ENCODE peak calls at places on chromosomes 12 and 14, in ten cellular contexts. V is uterus; F is type B pancreatic cell; D is activated gamma-delta T cell treated with Interleukin-2 at 50 U/mL for 16 hours; Q is neural crest cell; T is GM06990; R is substantia nigra; J is stimulated activated CD4-positive, alpha-beta T cell treated with anti-CD3 and anti-CD28 coated beads, Interleukin-1b, Interleukin-23, amount 100 ng/mL, for 24 hours; B is omental fat pad; U is DMS79. N is an unnamed sample.

GRCh38 chr12:48903982-48904411 is 21.3 kb downstream of the FKBP11 start:
- DNase-seq in V (peak), F (peak), D (peak), Q (peak), T (peak), R (peak), J (peak), B (peak), U (peak), N (no peak)

GRCh38 chr12:15757553-15758255 is 31.5 kb downstream of the EPS8 start:
- DNase-seq in V (no peak), F (no peak), D (no peak), Q (no peak), T (no peak), R (no peak), J (no peak), B (no peak), U (no peak), N (no peak)

GRCh38 chr14:102390064-102390463 is 27.3 kb downstream of the TECPR2 start:
- DNase-seq in V (no peak), F (no peak), D (no peak), Q (no peak), T (no peak), R (no peak), J (no peak), B (no peak), U (no peak), N (no peak)

GRCh38 chr14:64806202-64806861 is 73.4 kb downstream of the SPTB start:
- DNase-seq in V (no peak), F (no peak), D (no peak), Q (no peak), T (no peak), R (peak), J (no peak), B (no peak), U (peak), N (no peak)

GRCh38 chr12:103956515-103957027 is 9.1 kb upstream of the TDG start:
- DNase-seq in V (no peak), F (no peak), D (peak), Q (no peak), T (no peak), R (peak), J (peak), B (peak), U (no peak), N (no peak)

GRCh38 chr12:52214421-52214802 is 18.6 kb upstream of the KRT7 start:
- DNase-seq in V (no peak), F (no peak), D (no peak), Q (no peak), T (no peak), R (no peak), J (no peak), B (no peak), U (no peak), N (no peak)

GRCh38 chr12:70309348-70309747 is 56.7 kb upstream of the KCNMB4 start:
- DNase-seq in V (no peak), F (no peak), D (no peak), Q (no peak), T (no peak), R (no peak), J (no peak), B (no peak), U (no peak), N (no peak)

GRCh38 chr12:132285991-132286681 is 43.3 kb downstream of the GALNT9 start:
- DNase-seq in V (peak), F (no peak), D (no peak), Q (no peak), T (no peak), R (peak), J (no peak), B (peak), U (peak), N (no peak)

GRCh38 chr12:132476038-132476414 is 13.9 kb upstream of the FBRSL1 start:
- DNase-seq in V (no peak), F (no peak), D (no peak), Q (no peak), T (no peak), R (no peak), J (no peak), B (no peak), U (no peak), N (no peak)

GRCh38 chr12:86826051-86826450 is 569.9 kb upstream of the MGAT4C start:
- DNase-seq in V (no peak), F (no peak), D (no peak), Q (no peak), T (no peak), R (no peak), J (no peak), B (no peak), U (no peak), N (no peak)

GRCh38 chr12:119157528-119157927 is 21.2 kb upstream of the HSPB8 start:
- DNase-seq in V (no peak), F (no peak), D (no peak), Q (no peak), T (no peak), R (peak), J (no peak), B (no peak), U (no peak), N (no peak)

GRCh38 chr14:70034257-70034656 is 154.5 kb downstream of the SLC8A3 start:
- DNase-seq in V (no peak), F (no peak), D (no peak), Q (no peak), T (no peak), R (no peak), J (no peak), B (no peak), U (no peak), N (no peak)

GRCh38 chr12:77190022-77190421 is 124.7 kb upstream of the E2F7 start:
- DNase-seq in V (no peak), F (no peak), D (no peak), Q (no peak), T (no peak), R (no peak), J (no peak), B (no peak), U (no peak), N (no peak)

GRCh38 chr14:24838945-24839616 is 205.1 kb upstream of the GZMB start:
- DNase-seq in V (no peak), F (no peak), D (no peak), Q (no peak), T (no peak), R (no peak), J (no peak), B (no peak), U (no peak), N (no peak)

GRCh38 chr12:106586535-106586802 is 3.7 kb downstream of the RFX4 start:
- DNase-seq in V (no peak), F (no peak), D (no peak), Q (no peak), T (no peak), R (no peak), J (no peak), B (no peak), U (no peak), N (peak)

GRCh38 chr14:93759781-93760307 is 28.4 kb downstream of the PRIMA1 start:
- DNase-seq in V (peak), F (no peak), D (no peak), Q (no peak), T (no peak), R (peak), J (no peak), B (no peak), U (peak), N (no peak)

GRCh38 chr12:59600174-59600573 is 4.3 kb downstream of the SLC16A7 start:
- DNase-seq in V (no peak), F (no peak), D (no peak), Q (no peak), T (no peak), R (no peak), J (no peak), B (no peak), U (no peak), N (no peak)

GRCh38 chr14:72643317-72643801 is 250.5 kb downstream of the DPF3 start:
- DNase-seq in V (no peak), F (no peak), D (no peak), Q (no peak), T (no peak), R (peak), J (no peak), B (no peak), U (no peak), N (no peak)

GRCh38 chr14:100771121-100771800 is 44.6 kb downstream of the DLK1 start:
- DNase-seq in V (no peak), F (no peak), D (no peak), Q (no peak), T (no peak), R (no peak), J (no peak), B (no peak), U (no peak), N (no peak)

GRCh38 chr12:120649442-120650248 is 9.2 kb downstream of the CABP1 start:
- DNase-seq in V (no peak), F (no peak), D (no peak), Q (no peak), T (no peak), R (peak), J (no peak), B (no peak), U (no peak), N (no peak)

GRCh38 chr12:69130064-69130463 is 109.3 kb upstream of the CPSF6 start:
- DNase-seq in V (no peak), F (no peak), D (no peak), Q (no peak), T (no peak), R (no peak), J (no peak), B (no peak), U (no peak), N (peak)

GRCh38 chr12:19186722-19187661 is 57.5 kb downstream of the PLEKHA5 start:
- DNase-seq in V (no peak), F (no peak), D (no peak), Q (no peak), T (peak), R (no peak), J (no peak), B (no peak), U (no peak), N (no peak)

N was measured in esophagus muscularis mucosa.